ENCODE peak calls at places on chromosomes 3 and 15, in four cellular contexts. O is HepG2, H is SK-N-SH, L is K562. Y is an unnamed sample.
A peak's percentile ranks its signal among the peaks of the same experiment; 100 is the strongest.

GRCh38 chr3:152377184-152377570 is 108.4 kb downstream of the MBNL1 start:
- DNase-seq in O (no peak), H (no peak), L (no peak), Y (no peak)

GRCh38 chr3:4813855-4814254 is 165.4 kb upstream of the BHLHE40 start:
- DNase-seq in O (no peak), H (no peak), L (peak; percentile 49), Y (no peak)

GRCh38 chr3:149673393-149673792 is 15.6 kb upstream of the WWTR1 start:
- DNase-seq in O (no peak), H (no peak), L (no peak), Y (no peak)

GRCh38 chr15:40340038-40340739 is 550 bp downstream of the CCDC9B start:
- DNase-seq in O (no peak), H (peak; percentile 74), L (no peak), Y (no peak)

GRCh38 chr15:96354731-96355560 is 24.4 kb downstream of the NR2F2 start:
- DNase-seq in O (peak; percentile 56), H (no peak), L (no peak), Y (no peak)

GRCh38 chr3:14210843-14211594 is 32.4 kb downstream of the LSM3 start:
- DNase-seq in O (no peak), H (no peak), L (no peak), Y (no peak)

GRCh38 chr3:50583897-50584296 is 14.6 kb downstream of the HEMK1 start:
- DNase-seq in O (no peak), H (no peak), L (no peak), Y (no peak)

GRCh38 chr3:5197470-5198312 is 10.2 kb downstream of the EDEM1 start:
- DNase-seq in O (no peak), H (no peak), L (no peak), Y (peak; percentile 83)

GRCh38 chr3:194397757-194398312 is 1.2 kb downstream of the GP5 start:
- DNase-seq in O (no peak), H (no peak), L (no peak), Y (no peak)

GRCh38 chr15:63491116-63491817 is 13.1 kb upstream of the USP3 start:
- DNase-seq in O (no peak), H (no peak), L (no peak), Y (no peak)

GRCh38 chr3:30347679-30348216 is 258.7 kb upstream of the TGFBR2 start:
- DNase-seq in O (peak; percentile 87), H (no peak), L (no peak), Y (no peak)

GRCh38 chr15:63831041-63831440 is 2.7 kb downstream of the HERC1 start:
- DNase-seq in O (no peak), H (no peak), L (no peak), Y (no peak)

GRCh38 chr3:99176169-99176964 is 274.9 kb upstream of the DCBLD2 start:
- DNase-seq in O (no peak), H (no peak), L (no peak), Y (no peak)

GRCh38 chr3:34260266-34260990 is 462.0 kb downstream of the PDCD6IP start:
- DNase-seq in O (peak; percentile 10), H (peak; percentile 47), L (peak; percentile 52), Y (no peak)

GRCh38 chr15:42707068-42707467 is 29.9 kb downstream of the CDAN1 start:
- DNase-seq in O (no peak), H (no peak), L (no peak), Y (no peak)

GRCh38 chr3:186362409-186362757 is 349 bp upstream of the DGKG start:
- DNase-seq in O (peak; percentile 36), H (no peak), L (no peak), Y (no peak)

GRCh38 chr3:174198199-174198598 is 660.9 kb upstream of the NAALADL2 start:
- DNase-seq in O (no peak), H (no peak), L (no peak), Y (no peak)

GRCh38 chr15:41997845-41998244 is 23.0 kb downstream of the PLA2G4E start:
- DNase-seq in O (no peak), H (no peak), L (no peak), Y (no peak)

GRCh38 chr3:98552232-98553020 is 20.6 kb downstream of the GPR15 start:
- DNase-seq in O (no peak), H (no peak), L (no peak), Y (no peak)

GRCh38 chr15:85562824-85563223 is 182.4 kb downstream of the AKAP13 start:
- DNase-seq in O (no peak), H (no peak), L (no peak), Y (no peak)

GRCh38 chr15:72342385-72342784 is 22.4 kb upstream of the CELF6 start:
- DNase-seq in O (peak; percentile 33), H (peak; percentile 43), L (no peak), Y (no peak)

GRCh38 chr15:101083336-101084045 is 164.3 kb downstream of the LRRK1 start:
- DNase-seq in O (no peak), H (no peak), L (no peak), Y (no peak)

GRCh38 chr15:62903437-62903836 is 139.1 kb upstream of the TPM1 start:
- DNase-seq in O (peak; percentile 46), H (no peak), L (no peak), Y (no peak)

GRCh38 chr3:167813169-167814123 is 77.9 kb downstream of the SERPINI1 start:
- DNase-seq in O (peak; percentile 69), H (no peak), L (no peak), Y (no peak)
- TF ChIP-seq EP300 in O (peak; percentile 69), H (no peak), L (no peak), Y (no peak)

GRCh38 chr3:134597390-134597975 is 53.3 kb downstream of the KY start:
- DNase-seq in O (peak; percentile 11), H (no peak), L (no peak), Y (no peak)
- TF ChIP-seq ZBTB33 in O (no peak), H (no peak), L (no peak), Y (no peak)

DNA sequence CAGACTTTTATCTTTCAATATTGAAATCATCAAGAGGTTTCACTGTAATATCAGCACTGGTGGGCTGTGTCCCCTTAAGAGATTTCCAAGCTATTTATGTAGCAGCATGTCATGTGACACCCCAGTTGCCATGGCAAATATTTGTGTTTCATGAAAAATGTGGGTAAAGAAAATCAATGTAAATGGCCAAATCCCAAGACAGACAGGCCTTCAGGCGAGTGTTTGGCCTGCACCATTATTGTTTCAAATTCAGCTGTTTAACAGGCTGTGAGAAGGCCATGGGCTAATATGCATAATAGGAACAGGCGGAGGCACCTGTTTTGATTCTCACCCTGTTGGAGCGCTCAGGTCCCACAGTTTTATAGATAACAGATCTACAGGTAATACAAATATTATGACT is 104.2 kb downstream of the IQCH start:
- DNase-seq in O (peak; percentile 20), H (no peak), L (no peak), Y (no peak)
- TF ChIP-seq EP300 in O (no peak), H (no peak), L (no peak), Y (no peak)

GRCh38 chr3:23696842-23697241 is 108.9 kb upstream of the UBE2E1 start:
- DNase-seq in O (no peak), H (no peak), L (no peak), Y (no peak)
- TF ChIP-seq ZBTB33 in O (no peak), H (no peak), L (no peak), Y (no peak)

GRCh38 chr3:188284455-188285212 is 130.7 kb downstream of the LPP start:
- DNase-seq in O (no peak), H (no peak), L (no peak), Y (no peak)

GRCh38 chr3:188282871-188283270 is 128.9 kb downstream of the LPP start:
- DNase-seq in O (no peak), H (no peak), L (no peak), Y (no peak)

GRCh38 chr3:188280627-188281026 is 126.7 kb downstream of the LPP start:
- DNase-seq in O (no peak), H (no peak), L (no peak), Y (no peak)

GRCh38 chr3:188286087-188286513 is 132.1 kb downstream of the LPP start:
- DNase-seq in O (no peak), H (no peak), L (no peak), Y (no peak)

GRCh38 chr3:188283347-188283746 is 129.4 kb downstream of the LPP start:
- DNase-seq in O (peak; percentile 82), H (no peak), L (no peak), Y (no peak)
- TF ChIP-seq EP300 in O (peak; percentile 53), H (no peak), L (no peak), Y (no peak)

GRCh38 chr3:129224984-129225393 is 24.4 kb upstream of the COPG1 start:
- DNase-seq in O (peak; percentile 92), H (peak; percentile 73), L (no peak), Y (no peak)

GRCh38 chr3:129231331-129232119 is 17.9 kb upstream of the COPG1 start:
- DNase-seq in O (no peak), H (no peak), L (no peak), Y (no peak)

GRCh38 chr3:129230311-129231019 is 18.9 kb upstream of the COPG1 start:
- DNase-seq in O (peak; percentile 68), H (no peak), L (peak; percentile 25), Y (no peak)

GRCh38 chr3:129226374-129226773 is 23.0 kb upstream of the COPG1 start:
- DNase-seq in O (no peak), H (peak; percentile 34), L (peak; percentile 54), Y (no peak)

DNA sequence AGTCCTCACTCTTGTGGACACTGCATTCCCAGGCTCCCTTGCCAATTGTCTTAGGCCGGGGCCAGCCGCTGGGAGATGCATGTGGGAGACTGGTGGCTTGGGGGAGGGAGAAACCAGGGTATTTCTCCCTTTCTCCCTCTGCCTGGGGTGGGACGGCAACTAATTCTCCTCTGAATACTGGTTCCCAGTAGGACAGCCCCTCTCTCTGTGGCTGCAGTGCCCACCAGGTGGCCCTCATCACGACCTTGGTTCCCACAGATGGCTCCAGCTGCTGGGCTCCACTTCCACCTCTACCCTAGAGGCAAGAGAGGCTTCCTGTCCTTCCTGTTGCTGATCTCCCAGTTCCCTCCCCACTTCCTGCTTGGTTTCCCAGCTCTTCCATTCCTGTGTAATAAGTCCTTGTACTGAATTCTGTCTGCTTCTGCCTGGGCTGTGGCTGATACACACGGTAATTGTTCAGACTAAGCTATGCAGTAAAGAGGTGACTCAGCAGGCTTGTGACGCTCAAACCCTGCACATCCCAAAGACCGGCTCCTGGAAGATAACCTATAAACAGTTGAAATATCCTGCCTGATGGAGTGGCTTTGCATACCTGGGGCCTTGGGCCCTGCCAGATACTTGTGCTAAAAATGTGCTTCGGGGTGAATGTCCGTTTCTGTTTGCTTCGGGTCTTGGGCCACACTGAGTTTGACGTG is 20.4 kb upstream of the COPG1 start:
- DNase-seq in O (peak; percentile 77), H (peak; percentile 42), L (peak; percentile 29), Y (no peak)
- TF ChIP-seq ZBTB33 in O (no peak), H (no peak), L (no peak), Y (no peak)

DNA sequence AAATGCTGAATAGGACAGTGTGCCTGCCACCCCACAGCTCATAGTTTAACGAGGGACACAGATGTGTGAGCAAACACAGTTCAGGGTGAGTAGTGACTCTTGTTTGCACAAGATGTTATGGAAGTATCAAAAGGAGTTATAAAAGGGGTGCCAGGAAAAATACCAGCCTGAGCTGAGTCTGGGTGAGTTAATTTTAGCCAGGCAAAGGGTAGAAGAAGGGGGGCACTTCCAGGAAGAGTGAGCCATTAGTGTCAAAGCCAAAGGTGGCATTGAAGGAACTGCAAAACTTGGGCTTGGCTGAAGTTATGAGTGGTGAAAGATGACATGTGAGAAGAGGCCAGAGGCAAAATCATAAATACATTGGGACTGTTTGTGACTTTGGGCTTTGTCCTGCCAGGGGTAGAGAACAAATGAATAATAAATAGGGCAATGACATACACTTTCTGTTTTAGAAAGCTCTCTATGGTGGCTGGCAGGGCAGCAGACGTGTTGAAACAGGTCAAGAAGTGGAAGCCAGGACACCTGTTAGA is 1.9 kb upstream of the SPPL2A start:
- DNase-seq in O (no peak), H (no peak), L (no peak), Y (no peak)
- TF ChIP-seq EP300 in O (no peak), H (no peak), L (no peak), Y (no peak)